ENCODE peak calls at places on chromosomes 13 and 19, in eight cellular contexts. A is stromal cell of bone marrow; F is renal cortical epithelial cell; E is CD8-positive, alpha-beta memory T cell; V is ELR; H is AG09319; W is stimulated activated CD4-positive, alpha-beta T cell treated with anti-CD3 and anti-CD28 coated beads, Interleukin-2, amount 100 ng/mL, for 24 hours; Z is EL. T is an unnamed sample.

GRCh38 chr13:92513672-92514071 is 712.9 kb upstream of the GPC6 start:
- DNase-seq in W (no peak), H (no peak), F (no peak), V (no peak), A (no peak), E (no peak), Z (no peak), T (peak)

GRCh38 chr19:1621021-1621420 is 15.8 kb upstream of the UQCR11 start:
- DNase-seq in E (no peak), H (no peak), A (no peak), F (no peak), W (no peak), Z (no peak), V (no peak), T (no peak)

GRCh38 chr19:47107953-47108746 is 5.4 kb downstream of the ZC3H4 start:
- DNase-seq in F (no peak), E (no peak), Z (no peak), H (no peak), W (no peak), A (no peak), V (peak), T (peak)

GRCh38 chr13:36736119-36736726 is 62.4 kb downstream of the SERTM1 start:
- DNase-seq in Z (peak), V (peak), W (peak), E (no peak), A (peak), F (peak), H (peak), T (peak)

GRCh38 chr19:42366676-42367075 is 23.4 kb downstream of the CNFN start:
- DNase-seq in F (no peak), Z (no peak), E (no peak), A (no peak), V (no peak), H (no peak), W (no peak), T (no peak)

GRCh38 chr13:98672947-98673545 is 79.4 kb downstream of the SLC15A1 start:
- DNase-seq in W (peak), A (peak), F (peak), H (peak), V (peak), Z (peak), E (peak), T (peak)

GRCh38 chr19:47240996-47241918 is 10.3 kb upstream of the BBC3 start:
- DNase-seq in E (peak), V (peak), H (no peak), W (peak), Z (peak), F (peak), A (no peak), T (peak)

GRCh38 chr19:35228177-35228930 is at the start of gene FAM187B:
- DNase-seq in A (no peak), V (no peak), H (no peak), W (no peak), F (no peak), E (no peak), Z (no peak), T (no peak)

GRCh38 chr13:31982124-31982523 is 49.5 kb upstream of the FRY start:
- DNase-seq in V (peak), H (no peak), F (peak), W (no peak), A (no peak), Z (no peak), E (no peak), T (peak)

GRCh38 chr13:114002771-114003321 is 29.0 kb upstream of the C13orf46 start:
- DNase-seq in H (no peak), V (no peak), F (no peak), E (no peak), A (no peak), W (no peak), Z (no peak), T (no peak)

GRCh38 chr19:54448037-54448773 is 794 bp upstream of the LENG8 start:
- DNase-seq in V (peak), E (peak), F (peak), H (no peak), W (peak), A (no peak), Z (peak), T (peak)

GRCh38 chr19:51571599-51571998 is 516 bp downstream of the ZNF175 start:
- DNase-seq in A (no peak), H (no peak), Z (peak), E (no peak), W (no peak), V (peak), F (peak), T (peak)

GRCh38 chr19:55362990-55363716 is at the start of gene GARIN5B:
- DNase-seq in V (no peak), A (no peak), F (no peak), E (no peak), W (no peak), Z (no peak), H (no peak), T (no peak)

GRCh38 chr19:35869327-35870123 is 1.2 kb downstream of the APLP1 start:
- DNase-seq in F (peak), V (peak), H (no peak), A (no peak), W (peak), Z (peak), E (peak), T (peak)

GRCh38 chr19:18193388-18194207 is 580 bp downstream of the MPV17L2 start:
- DNase-seq in H (no peak), F (no peak), A (no peak), E (no peak), W (no peak), V (peak), Z (no peak), T (no peak)

GRCh38 chr19:35309481-35310279 is 17.7 kb downstream of the MAG start:
- DNase-seq in V (no peak), F (peak), Z (no peak), E (no peak), A (no peak), H (no peak), W (no peak), T (no peak)

GRCh38 chr13:73075546-73075945 is 16.7 kb downstream of the KLF5 start:
- DNase-seq in W (no peak), F (no peak), V (no peak), Z (no peak), E (no peak), A (no peak), H (no peak), T (no peak)

GRCh38 chr13:46603165-46603603 is 50.2 kb downstream of the LRCH1 start:
- DNase-seq in H (no peak), W (no peak), A (no peak), Z (no peak), V (peak), E (no peak), F (peak), T (no peak)

GRCh38 chr13:45737571-45738002 is 35.5 kb downstream of the CBY2 start:
- DNase-seq in V (peak), Z (no peak), F (no peak), H (no peak), A (no peak), W (no peak), E (no peak), T (no peak)

GRCh38 chr19:7705387-7706187 is 3.7 kb upstream of the FCER2 start:
- DNase-seq in V (no peak), E (peak), H (no peak), Z (no peak), F (no peak), W (peak), A (no peak), T (no peak)

GRCh38 chr13:26528527-26528926 is 29.0 kb upstream of the WASF3 start:
- DNase-seq in E (no peak), W (no peak), V (no peak), F (no peak), Z (no peak), A (no peak), H (no peak), T (no peak)

GRCh38 chr19:9498183-9498902 is at the start of gene ZNF560:
- DNase-seq in A (no peak), Z (peak), F (no peak), W (no peak), V (peak), E (no peak), H (peak), T (no peak)

GRCh38 chr13:67353891-67354459 is 123.8 kb upstream of the PCDH9 start:
- DNase-seq in H (no peak), A (no peak), F (no peak), Z (peak), W (no peak), V (peak), E (no peak), T (no peak)

GRCh38 chr13:50626031-50626643 is 217.4 kb downstream of the DLEU7 start:
- DNase-seq in Z (peak), E (no peak), V (peak), F (peak), W (no peak), A (peak), H (no peak), T (peak)

GRCh38 chr13:24071423-24072075 is 89.0 kb upstream of the SPATA13 start:
- DNase-seq in W (no peak), E (no peak), A (peak), H (no peak), F (peak), V (peak), Z (peak), T (peak)

GRCh38 chr19:10780368-10780767 is 55.6 kb downstream of the TMED1 start:
- DNase-seq in Z (peak), W (no peak), V (peak), A (peak), H (no peak), F (no peak), E (no peak), T (peak)

GRCh38 chr19:14073232-14073924 is 792 bp downstream of the MISP3 start:
- DNase-seq in E (peak), A (peak), Z (peak), V (peak), F (no peak), W (peak), H (no peak), T (peak)

GRCh38 chr19:48405850-48406249 is 12.4 kb downstream of the GRIN2D start:
- DNase-seq in W (no peak), V (peak), E (no peak), A (no peak), H (no peak), F (no peak), Z (no peak), T (peak)

GRCh38 chr13:113044431-113045114 is 61.0 kb upstream of the F7 start:
- DNase-seq in A (no peak), V (no peak), H (no peak), W (no peak), E (no peak), Z (peak), F (no peak), T (no peak)

GRCh38 chr19:6580313-6580712 is 10.6 kb downstream of the CD70 start:
- DNase-seq in A (peak), E (no peak), Z (peak), H (no peak), W (no peak), F (peak), V (peak), T (peak)

GRCh38 chr19:14142262-14143190 is 6.1 kb upstream of the ASF1B start:
- DNase-seq in H (no peak), Z (no peak), W (no peak), E (no peak), V (no peak), A (no peak), F (no peak), T (no peak)

GRCh38 chr19:46514589-46515289 is 19.1 kb upstream of the PNMA8B start:
- DNase-seq in Z (no peak), H (no peak), E (no peak), V (no peak), W (no peak), A (no peak), F (no peak), T (no peak)

GRCh38 chr13:19618925-19619324 is 14.5 kb upstream of the MPHOSPH8 start:
- DNase-seq in Z (peak), F (peak), E (no peak), W (no peak), V (peak), A (no peak), H (no peak), T (peak)

GRCh38 chr19:56377105-56377924 is 16.0 kb downstream of the ZNF582 start:
- DNase-seq in W (no peak), H (no peak), A (no peak), V (peak), Z (peak), F (no peak), E (no peak), T (no peak)

GRCh38 chr13:98976338-98976737 is 1.5 kb downstream of the DOCK9 start:
- DNase-seq in H (no peak), F (no peak), A (peak), Z (peak), W (no peak), V (peak), E (no peak), T (no peak)

GRCh38 chr13:20132052-20132634 is 28.7 kb downstream of the GJA3 start:
- DNase-seq in H (no peak), A (no peak), V (no peak), E (no peak), F (no peak), Z (no peak), W (peak), T (no peak)

GRCh38 chr19:6042776-6043726 is 65.1 kb upstream of the RANBP3 start:
- DNase-seq in V (no peak), A (no peak), Z (no peak), H (no peak), E (no peak), W (no peak), F (no peak), T (no peak)

GRCh38 chr13:61414686-61415664 is 674 bp downstream of the PCDH20 start:
- DNase-seq in W (no peak), A (no peak), V (no peak), Z (no peak), H (no peak), F (peak), E (no peak), T (peak)

T was measured in bronchial epithelial cell.